ENCODE peak calls at places on chromosome 17, in six cellular contexts. One of them, this sample, is unnamed.

GRCh38 chr17:49576121-49576905 is 642 bp downstream of the NXPH3 start:
- DNase-seq in cardiac muscle cell: peak; percentile 60
- DNase-seq in left ventricle myocardium inferior: peak; percentile 66
- DNase-seq in A549: no peak
- DNase-seq in neural progenitor cell: peak; percentile 85
- DNase-seq in coronary artery: peak; percentile 84
- DNase-seq in this sample: peak; percentile 40

GRCh38 chr17:47813077-47813476 is 8.5 kb downstream of the OSBPL7 start:
- DNase-seq in cardiac muscle cell: no peak
- DNase-seq in left ventricle myocardium inferior: no peak
- DNase-seq in A549: no peak
- DNase-seq in neural progenitor cell: no peak
- DNase-seq in coronary artery: no peak
- DNase-seq in this sample: no peak

GRCh38 chr17:76193616-76194015 is 46.7 kb downstream of the RNF157 start:
- DNase-seq in cardiac muscle cell: no peak
- DNase-seq in left ventricle myocardium inferior: no peak
- DNase-seq in A549: no peak
- DNase-seq in neural progenitor cell: peak; percentile 48
- DNase-seq in coronary artery: no peak
- DNase-seq in this sample: no peak

GRCh38 chr17:20991276-20992037 is 51.4 kb downstream of the USP22 start:
- DNase-seq in cardiac muscle cell: no peak
- DNase-seq in left ventricle myocardium inferior: no peak
- DNase-seq in A549: no peak
- DNase-seq in neural progenitor cell: no peak
- DNase-seq in coronary artery: no peak
- DNase-seq in this sample: no peak

GRCh38 chr17:81489012-81489968 is 23.3 kb downstream of the ACTG1 start:
- DNase-seq in cardiac muscle cell: no peak
- DNase-seq in left ventricle myocardium inferior: no peak
- DNase-seq in A549: no peak
- DNase-seq in neural progenitor cell: peak; percentile 71
- DNase-seq in coronary artery: no peak
- DNase-seq in this sample: no peak

GRCh38 chr17:34269969-34270368 is at the start of gene CCL7:
- DNase-seq in cardiac muscle cell: peak; percentile 60
- DNase-seq in left ventricle myocardium inferior: no peak
- DNase-seq in A549: no peak
- DNase-seq in neural progenitor cell: no peak
- DNase-seq in coronary artery: no peak
- DNase-seq in this sample: no peak

GRCh38 chr17:72182256-72182890 is 61.6 kb downstream of the SOX9 start:
- DNase-seq in cardiac muscle cell: no peak
- DNase-seq in left ventricle myocardium inferior: no peak
- DNase-seq in A549: peak; percentile 30
- DNase-seq in neural progenitor cell: no peak
- DNase-seq in coronary artery: no peak
- DNase-seq in this sample: no peak

GRCh38 chr17:81428521-81428920 is 33.3 kb downstream of the BAHCC1 start:
- DNase-seq in cardiac muscle cell: no peak
- DNase-seq in left ventricle myocardium inferior: no peak
- DNase-seq in A549: no peak
- DNase-seq in neural progenitor cell: no peak
- DNase-seq in coronary artery: no peak
- DNase-seq in this sample: no peak

GRCh38 chr17:57902800-57903759 is 52.1 kb downstream of the CUEDC1 start:
- DNase-seq in cardiac muscle cell: peak; percentile 82
- DNase-seq in left ventricle myocardium inferior: peak; percentile 87
- DNase-seq in A549: peak; percentile 99
- DNase-seq in neural progenitor cell: no peak
- DNase-seq in coronary artery: peak; percentile 93
- DNase-seq in this sample: peak; percentile 97

GRCh38 chr17:61064087-61064951 is 335.3 kb upstream of the TBX2 start:
- DNase-seq in cardiac muscle cell: no peak
- DNase-seq in left ventricle myocardium inferior: no peak
- DNase-seq in A549: no peak
- DNase-seq in neural progenitor cell: no peak
- DNase-seq in coronary artery: no peak
- DNase-seq in this sample: no peak

GRCh38 chr17:47953945-47954344 is 3.7 kb downstream of the PRR15L start:
- DNase-seq in cardiac muscle cell: no peak
- DNase-seq in left ventricle myocardium inferior: no peak
- DNase-seq in A549: no peak
- DNase-seq in neural progenitor cell: no peak
- DNase-seq in coronary artery: no peak
- DNase-seq in this sample: no peak

GRCh38 chr17:83077411-83077810 is 2.0 kb upstream of the METRNL start:
- DNase-seq in cardiac muscle cell: no peak
- DNase-seq in left ventricle myocardium inferior: no peak
- DNase-seq in A549: no peak
- DNase-seq in neural progenitor cell: no peak
- DNase-seq in coronary artery: no peak
- DNase-seq in this sample: no peak

GRCh38 chr17:76497979-76498885 is 3.0 kb downstream of the RHBDF2 start:
- DNase-seq in cardiac muscle cell: peak; percentile 90
- DNase-seq in left ventricle myocardium inferior: peak; percentile 87
- DNase-seq in A549: peak; percentile 75
- DNase-seq in neural progenitor cell: peak; percentile 68
- DNase-seq in coronary artery: peak; percentile 84
- DNase-seq in this sample: peak; percentile 93

GRCh38 chr17:62791235-62792121 is 16.6 kb downstream of the MARCHF10 start:
- DNase-seq in cardiac muscle cell: peak; percentile 85
- DNase-seq in left ventricle myocardium inferior: no peak
- DNase-seq in A549: peak; percentile 65
- DNase-seq in neural progenitor cell: no peak
- DNase-seq in coronary artery: no peak
- DNase-seq in this sample: peak; percentile 28

GRCh38 chr17:65916425-65916824 is 275.5 kb downstream of the CEP112 start:
- DNase-seq in cardiac muscle cell: no peak
- DNase-seq in left ventricle myocardium inferior: no peak
- DNase-seq in A549: no peak
- DNase-seq in neural progenitor cell: no peak
- DNase-seq in coronary artery: no peak
- DNase-seq in this sample: no peak

GRCh38 chr17:65917560-65917959 is 274.4 kb downstream of the CEP112 start:
- DNase-seq in cardiac muscle cell: no peak
- DNase-seq in left ventricle myocardium inferior: no peak
- DNase-seq in A549: no peak
- DNase-seq in neural progenitor cell: no peak
- DNase-seq in coronary artery: no peak
- DNase-seq in this sample: no peak

GRCh38 chr17:65918450-65918849 is 273.5 kb downstream of the CEP112 start:
- DNase-seq in cardiac muscle cell: peak; percentile 27
- DNase-seq in left ventricle myocardium inferior: no peak
- DNase-seq in A549: no peak
- DNase-seq in neural progenitor cell: no peak
- DNase-seq in coronary artery: no peak
- DNase-seq in this sample: no peak

GRCh38 chr17:65920996-65921395 is 270.9 kb downstream of the CEP112 start:
- DNase-seq in cardiac muscle cell: no peak
- DNase-seq in left ventricle myocardium inferior: no peak
- DNase-seq in A549: no peak
- DNase-seq in neural progenitor cell: no peak
- DNase-seq in coronary artery: no peak
- DNase-seq in this sample: no peak

DNA sequence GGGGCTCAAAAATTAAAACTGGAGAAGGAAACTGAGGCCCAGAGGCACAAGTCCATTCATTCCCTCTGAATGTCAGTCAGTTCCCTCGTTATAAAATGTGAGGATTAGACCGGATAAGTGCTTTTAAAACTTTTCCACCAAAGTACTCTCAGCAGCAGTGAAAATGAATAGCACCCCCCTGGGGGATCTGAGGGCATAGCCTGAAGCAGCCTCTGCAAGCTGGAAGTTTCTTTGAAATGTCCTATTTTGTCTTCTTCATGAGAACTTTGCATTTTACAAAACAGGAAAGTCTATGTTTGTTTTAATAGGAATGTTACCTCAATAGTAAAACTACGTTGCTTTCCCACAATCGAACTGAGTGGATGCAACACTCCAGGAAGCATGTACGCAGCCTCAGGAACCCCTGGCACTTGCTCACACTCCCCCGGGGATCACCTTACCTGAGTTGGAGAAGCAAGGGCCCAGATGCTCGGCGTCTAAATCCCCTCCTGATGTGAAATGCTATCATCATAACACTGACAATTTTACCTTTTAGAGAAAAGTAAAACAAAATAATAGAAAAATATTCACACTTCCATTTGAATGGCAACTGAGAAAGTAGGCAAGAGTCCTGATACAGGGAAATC is 272.9 kb downstream of the CEP112 start:
- DNase-seq in cardiac muscle cell: peak; percentile 17
- DNase-seq in left ventricle myocardium inferior: no peak
- DNase-seq in A549: no peak
- DNase-seq in neural progenitor cell: peak; percentile 52
- DNase-seq in coronary artery: no peak
- DNase-seq in this sample: no peak
- TF ChIP-seq CTCF in cardiac muscle cell: peak; percentile 23
- TF ChIP-seq CTCF in left ventricle myocardium inferior: peak; percentile 29
- TF ChIP-seq CTCF in A549: no peak
- TF ChIP-seq CTCF in neural progenitor cell: peak; percentile 45
- TF ChIP-seq CTCF in coronary artery: no peak
- TF ChIP-seq CTCF in this sample: no peak

GRCh38 chr17:78616946-78617345 is 39.8 kb upstream of the DNAH17 start:
- DNase-seq in cardiac muscle cell: no peak
- DNase-seq in left ventricle myocardium inferior: no peak
- DNase-seq in A549: no peak
- DNase-seq in neural progenitor cell: no peak
- DNase-seq in coronary artery: no peak
- DNase-seq in this sample: no peak
- TF ChIP-seq CTCF in cardiac muscle cell: no peak
- TF ChIP-seq CTCF in left ventricle myocardium inferior: no peak
- TF ChIP-seq CTCF in A549: no peak
- TF ChIP-seq CTCF in neural progenitor cell: no peak
- TF ChIP-seq CTCF in coronary artery: no peak
- TF ChIP-seq CTCF in this sample: no peak

GRCh38 chr17:63943745-63944144 is 11.6 kb upstream of the CD79B start:
- DNase-seq in cardiac muscle cell: no peak
- DNase-seq in left ventricle myocardium inferior: no peak
- DNase-seq in A549: no peak
- DNase-seq in neural progenitor cell: no peak
- DNase-seq in coronary artery: no peak
- DNase-seq in this sample: no peak
- TF ChIP-seq CTCF in cardiac muscle cell: peak; percentile 9
- TF ChIP-seq CTCF in left ventricle myocardium inferior: no peak
- TF ChIP-seq CTCF in A549: no peak
- TF ChIP-seq CTCF in neural progenitor cell: peak; percentile 25
- TF ChIP-seq CTCF in coronary artery: no peak
- TF ChIP-seq CTCF in this sample: no peak

GRCh38 chr17:6387442-6387841 is 47.5 kb downstream of the AIPL1 start:
- DNase-seq in cardiac muscle cell: no peak
- DNase-seq in left ventricle myocardium inferior: no peak
- DNase-seq in A549: no peak
- DNase-seq in neural progenitor cell: no peak
- DNase-seq in coronary artery: no peak
- DNase-seq in this sample: no peak
- TF ChIP-seq CTCF in cardiac muscle cell: no peak
- TF ChIP-seq CTCF in left ventricle myocardium inferior: no peak
- TF ChIP-seq CTCF in A549: no peak
- TF ChIP-seq CTCF in neural progenitor cell: no peak
- TF ChIP-seq CTCF in coronary artery: no peak
- TF ChIP-seq CTCF in this sample: no peak